ENCODE peak calls at places on chromosome 7, in five cellular contexts. M is mesendoderm; Q is K562; A is CD8-positive, alpha-beta memory T cell; G is hepatocyte. Z is an unnamed sample.

GRCh38 chr7:132750056-132750455 is 173.8 kb upstream of the PLXNA4 start:
- DNase-seq in G (no peak), Q (no peak), A (no peak), M (no peak), Z (no peak)

GRCh38 chr7:12635830-12636229 is 51.6 kb upstream of the ARL4A start:
- DNase-seq in A (no peak), Q (no peak), M (no peak), G (no peak), Z (no peak)

GRCh38 chr7:121404348-121404747 is 8.2 kb upstream of the FAM3C start:
- DNase-seq in A (no peak), M (no peak), Q (no peak), G (no peak), Z (no peak)

GRCh38 chr7:85023066-85023687 is 163.7 kb downstream of the SEMA3D start:
- DNase-seq in Q (peak; percentile 43), M (peak; percentile 48), A (no peak), G (peak; percentile 67), Z (no peak)

GRCh38 chr7:158388072-158388471 is 199.6 kb downstream of the PTPRN2 start:
- DNase-seq in G (no peak), A (no peak), Q (no peak), M (no peak), Z (no peak)

GRCh38 chr7:76507723-76508406 is 2.5 kb upstream of the UPK3B start:
- DNase-seq in Q (no peak), A (no peak), M (no peak), G (peak; percentile 1), Z (no peak)

GRCh38 chr7:76294344-76295024 is 8.0 kb upstream of the HSPB1 start:
- DNase-seq in G (peak; percentile 89), M (peak; percentile 93), A (no peak), Q (peak; percentile 86), Z (no peak)

GRCh38 chr7:153920897-153921296 is 131.3 kb upstream of the DPP6 start:
- DNase-seq in A (no peak), Q (no peak), M (no peak), G (no peak), Z (no peak)

GRCh38 chr7:102975854-102976253 is 63.1 kb downstream of the LRRC17 start:
- DNase-seq in A (no peak), G (no peak), M (no peak), Q (no peak), Z (no peak)

GRCh38 chr7:98210513-98211220 is 572 bp upstream of the BHLHA15 start:
- DNase-seq in A (peak; percentile 20), Q (no peak), M (peak; percentile 55), G (peak; percentile 40), Z (no peak)

GRCh38 chr7:24917510-24918239 is 62.3 kb downstream of the OSBPL3 start:
- DNase-seq in G (no peak), Q (no peak), M (no peak), A (no peak), Z (no peak)

GRCh38 chr7:100482728-100483100 is 1.0 kb upstream of the NYAP1 start:
- DNase-seq in M (no peak), G (no peak), Q (peak; percentile 4), A (no peak), Z (no peak)

GRCh38 chr7:12524794-12525386 is 45.6 kb upstream of the SCIN start:
- DNase-seq in G (peak; percentile 62), M (peak; percentile 57), Q (peak; percentile 20), A (no peak), Z (no peak)

GRCh38 chr7:35727571-35727970 is 32.6 kb upstream of the HERPUD2 start:
- DNase-seq in M (no peak), A (peak; percentile 58), Q (no peak), G (no peak), Z (no peak)

GRCh38 chr7:55478700-55479099 is 93.6 kb downstream of the VOPP1 start:
- DNase-seq in A (no peak), M (no peak), Q (no peak), G (no peak), Z (no peak)

GRCh38 chr7:41447106-41448042 is 255.5 kb downstream of the INHBA start:
- DNase-seq in A (no peak), M (peak; percentile 27), G (no peak), Q (no peak), Z (no peak)

GRCh38 chr7:104176332-104176731 is 31.5 kb downstream of the ORC5 start:
- DNase-seq in Q (no peak), G (no peak), M (no peak), A (no peak), Z (no peak)

GRCh38 chr7:55069271-55069792 is 50.5 kb downstream of the EGFR start:
- DNase-seq in M (no peak), A (no peak), Q (no peak), G (no peak), Z (no peak)

DNA sequence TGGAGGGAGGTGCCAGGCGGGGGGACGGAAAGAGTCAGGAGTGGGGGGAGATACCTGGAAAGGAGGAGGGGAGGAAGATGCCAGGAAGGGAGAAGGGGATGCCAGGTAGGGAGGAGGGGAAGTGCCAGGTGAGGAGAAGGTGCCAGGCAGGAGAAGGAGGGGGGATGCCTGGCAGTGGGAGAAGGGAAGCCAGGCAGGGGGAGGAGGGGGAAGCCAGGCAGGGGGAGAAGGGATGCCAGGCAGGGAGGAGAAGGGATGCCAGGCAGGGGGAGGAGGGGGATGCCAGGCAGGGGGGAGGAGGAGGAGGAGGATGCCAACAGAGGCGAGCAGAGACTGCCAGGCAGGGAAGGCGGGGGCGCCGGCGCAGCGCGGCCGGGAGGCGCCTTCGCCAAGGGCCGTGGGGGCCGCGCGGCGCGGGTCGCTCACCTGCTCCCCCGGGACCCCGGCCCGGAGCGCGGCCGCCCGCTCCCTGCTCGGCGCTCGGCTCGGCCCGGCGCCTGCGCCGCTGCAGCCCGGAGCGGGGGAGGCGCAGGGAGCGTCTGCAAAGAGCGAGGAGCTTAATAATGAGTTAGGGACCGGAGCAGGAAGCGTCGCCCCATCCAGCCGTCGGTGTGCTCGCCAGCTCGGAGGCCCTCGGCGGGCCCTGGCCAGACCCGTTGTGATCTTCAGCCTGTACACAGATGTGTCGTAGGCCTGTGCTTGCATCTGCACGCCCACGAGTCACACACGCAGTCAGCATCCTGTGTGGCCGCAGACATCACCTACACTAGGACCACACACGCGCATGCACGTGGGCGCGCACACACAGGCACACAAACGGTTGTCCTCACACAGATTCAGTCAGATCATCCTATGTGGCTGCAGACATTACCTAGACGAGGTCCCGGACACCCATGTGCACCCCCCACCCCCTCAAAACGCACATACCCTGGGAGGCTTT is 28.4 kb upstream of the SMARCD3 start:
- DNase-seq in A (peak; percentile 68), G (peak; percentile 80), M (peak; percentile 78), Q (peak; percentile 89), Z (no peak)
- H3K27ac ChIP-seq in A (no peak overlapping the region), G (no peak overlapping the region), M (no peak overlapping the region), Q (no peak overlapping the region), Z (no peak overlapping the region)

GRCh38 chr7:143901710-143902587 is at the start of gene TCAF1:
- DNase-seq in Q (peak; percentile 100), M (peak; percentile 98), A (peak; percentile 91), G (peak; percentile 98), Z (peak; percentile 86)
- H3K27ac ChIP-seq in Q (peak within 1 kb of the TSS; percentile 86), M (peak within 1 kb of the TSS; percentile 98), A (peak within 1 kb of the TSS; percentile 83), G (peak within 1 kb of the TSS; percentile 97), Z (peak within 1 kb of the TSS; percentile 64)

DNA sequence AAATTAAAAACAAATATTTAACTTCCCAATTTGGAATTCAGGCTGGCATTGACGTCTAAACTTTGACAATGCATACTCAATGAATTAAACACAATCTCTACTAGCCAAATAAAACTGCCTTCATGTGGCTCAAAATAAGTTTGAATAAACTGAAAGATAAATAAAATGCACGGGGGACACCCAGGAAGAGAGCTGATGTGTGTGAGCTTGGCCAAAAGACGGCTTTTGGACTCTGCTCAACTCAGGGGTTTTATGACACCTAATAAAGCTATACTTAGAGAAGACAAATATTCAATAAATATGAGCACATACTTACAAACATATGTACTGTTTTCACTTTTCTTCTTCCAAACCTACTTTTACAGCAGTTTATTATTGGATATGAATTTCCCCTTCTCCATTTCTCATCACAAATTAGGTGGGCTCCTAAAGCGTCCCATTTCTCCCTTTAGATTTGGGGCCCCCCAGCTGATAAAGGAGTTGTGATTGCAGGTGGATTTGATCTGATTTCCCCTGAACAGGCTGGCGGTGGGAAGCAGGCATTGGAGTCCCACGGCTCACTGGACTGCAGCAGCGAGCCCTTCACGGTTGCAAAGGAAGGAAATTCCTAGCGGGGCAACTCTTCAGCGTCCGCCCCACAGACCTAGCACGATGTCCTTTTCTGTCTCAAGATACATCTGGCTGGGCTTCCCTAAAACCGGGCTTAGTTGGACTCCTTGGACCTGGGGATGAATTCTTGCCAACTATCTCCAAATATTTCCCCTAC is 79.6 kb downstream of the INSIG1 start:
- DNase-seq in M (no peak), A (no peak), G (no peak), Q (no peak), Z (no peak)
- H3K27ac ChIP-seq in M (no peak overlapping the region), A (no peak overlapping the region), G (no peak overlapping the region), Q (no peak overlapping the region), Z (no peak overlapping the region)

GRCh38 chr7:9983048-9983447 is 990.6 kb upstream of the PHF14 start:
- DNase-seq in M (peak; percentile 6), A (no peak), G (no peak), Q (no peak), Z (no peak)

GRCh38 chr7:9981950-9982349 is 991.7 kb upstream of the PHF14 start:
- DNase-seq in A (no peak), G (no peak), Q (no peak), M (no peak), Z (no peak)

DNA sequence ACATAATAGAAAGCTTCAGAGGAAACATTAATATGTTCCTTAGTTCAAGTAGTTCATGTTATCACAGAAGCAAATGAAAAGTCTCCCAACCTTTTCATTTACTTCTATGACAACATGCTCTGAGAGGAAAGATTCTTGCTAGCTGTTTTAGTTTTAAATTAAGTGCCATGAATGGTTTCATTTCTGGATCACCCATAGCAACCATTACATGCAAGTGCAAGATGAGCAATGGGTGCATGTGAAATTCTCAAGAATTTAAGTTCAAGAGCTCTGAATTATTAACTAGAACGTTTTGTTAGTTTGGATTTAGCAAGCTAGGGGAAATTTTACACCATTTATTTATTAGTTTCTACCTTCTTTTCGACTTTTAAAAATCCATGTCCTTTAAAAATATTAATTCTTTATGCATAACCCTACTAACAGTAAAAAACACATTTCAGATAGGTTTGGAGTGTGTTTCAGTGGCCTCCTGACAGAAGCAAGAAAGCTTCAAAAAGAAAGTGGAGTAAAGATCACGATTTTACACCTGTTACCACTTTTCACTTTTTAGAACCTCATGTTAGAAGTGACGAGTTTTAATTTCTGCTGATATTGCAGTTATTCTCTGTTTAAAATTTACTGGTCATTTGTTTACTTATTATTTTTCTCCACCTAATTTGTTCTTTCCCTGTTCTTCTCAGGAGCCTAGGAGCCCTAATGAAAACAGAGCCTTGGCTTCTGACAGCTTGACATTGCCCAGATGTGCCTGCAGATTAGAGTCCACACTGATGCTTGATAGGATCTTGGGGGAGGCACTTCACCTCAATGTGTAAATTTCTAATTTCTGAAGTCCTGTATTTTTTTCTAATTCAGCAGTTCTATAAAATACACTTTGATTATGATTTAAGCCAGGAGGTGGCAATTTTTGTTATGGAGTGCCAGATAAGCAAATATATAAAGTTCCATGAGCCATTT is 995.3 kb upstream of the PHF14 start:
- DNase-seq in A (no peak), G (no peak), M (peak; percentile 3), Q (no peak), Z (no peak)
- H3K27ac ChIP-seq in A (no peak overlapping the region), G (no peak overlapping the region), M (no peak overlapping the region), Q (no peak overlapping the region), Z (no peak overlapping the region)